ENCODE peak calls at places on chromosomes 7 and 10, in nine cellular contexts. A, C, J, Z, L, K, X, Y and S are unnamed samples.

GRCh38 chr10:9018844-9019173 is 964.3 kb downstream of the GATA3 start:
- DNase-seq in X (no peak), A (no peak), J (no peak), Z (no peak), L (no peak), C (no peak), K (no peak), Y (no peak), S (no peak)

GRCh38 chr7:158353606-158354570 is 233.7 kb downstream of the PTPRN2 start:
- DNase-seq in A (no peak), J (no peak), K (no peak), Y (no peak), Z (no peak), L (peak), X (no peak), C (no peak), S (no peak)

GRCh38 chr10:36017141-36017540 is 375.0 kb upstream of the FZD8 start:
- DNase-seq in Z (no peak), Y (no peak), J (no peak), K (no peak), C (no peak), X (no peak), A (no peak), L (no peak), S (no peak)

GRCh38 chr10:75408911-75409885 is 7.6 kb upstream of the ZNF503 start:
- DNase-seq in J (peak), A (no peak), L (no peak), Z (no peak), X (no peak), C (no peak), Y (peak), K (peak), S (no peak)

GRCh38 chr10:79057481-79058275 is 11.1 kb upstream of the ZMIZ1 start:
- DNase-seq in A (no peak), J (peak), L (no peak), X (no peak), Y (peak), Z (no peak), K (no peak), C (no peak), S (no peak)

GRCh38 chr10:6924166-6924565 is 344.1 kb upstream of the PRKCQ start:
- DNase-seq in Y (no peak), Z (no peak), J (no peak), X (no peak), L (no peak), K (no peak), A (no peak), C (no peak), S (no peak)

GRCh38 chr7:15424468-15424867 is 137.3 kb downstream of the AGMO start:
- DNase-seq in X (no peak), J (no peak), Y (no peak), L (no peak), C (no peak), A (no peak), K (no peak), Z (no peak), S (no peak)

GRCh38 chr10:105291571-105291970 is 650.5 kb downstream of the SORCS3 start:
- DNase-seq in L (no peak), X (peak), Y (no peak), A (no peak), Z (no peak), C (no peak), J (no peak), K (no peak), S (no peak)

GRCh38 chr10:124693396-124693795 is 50.8 kb downstream of the FAM53B start:
- DNase-seq in K (no peak), X (peak), A (no peak), Z (no peak), C (no peak), Y (no peak), L (no peak), J (no peak), S (no peak)

GRCh38 chr7:159328096-159328495 is 183.4 kb upstream of the VIPR2 start:
- DNase-seq in J (no peak), L (peak), X (no peak), A (no peak), C (no peak), Z (no peak), K (no peak), Y (no peak), S (no peak)

GRCh38 chr7:142319970-142320369 is 62.1 kb upstream of the PRSS58 start:
- DNase-seq in Z (peak), A (no peak), X (no peak), K (no peak), Y (no peak), C (no peak), L (no peak), J (no peak), S (no peak)

GRCh38 chr10:4865945-4866661 is 40.1 kb downstream of the AKR1E2 start:
- DNase-seq in K (no peak), Z (no peak), C (no peak), Y (no peak), A (no peak), J (no peak), X (no peak), L (no peak), S (no peak)

GRCh38 chr7:142556745-142557144 is 192.5 kb upstream of the PRSS1 start:
- DNase-seq in C (no peak), Y (peak), L (peak), A (no peak), J (no peak), X (no peak), Z (no peak), K (peak), S (peak)